ENCODE peak calls at places on chromosomes 6 and 20, in four cellular contexts. F is cardiac septum, N is NCI-H1436, Q is RWPE1. A is an unnamed sample.

GRCh38 chr6:38640216-38640909 is 634 bp upstream of the BTBD9 start:
- DNase-seq in F (no peak), Q (no peak), N (no peak), A (peak; percentile 2)

GRCh38 chr20:35616465-35617396 is 1.1 kb downstream of the SPAG4 start:
- DNase-seq in N (peak; percentile 76), Q (peak; percentile 68), F (peak; percentile 94), A (peak; percentile 32)

GRCh38 chr6:151757506-151757955 is 50.0 kb upstream of the ESR1 start:
- DNase-seq in F (no peak), N (no peak), Q (no peak), A (no peak)

GRCh38 chr6:39451831-39452230 is 129.3 kb upstream of the KCNK16 start:
- DNase-seq in N (no peak), Q (no peak), F (no peak), A (no peak)

GRCh38 chr6:134339216-134339615 is 21.3 kb upstream of the SGK1 start:
- DNase-seq in F (no peak), Q (no peak), N (no peak), A (no peak)

GRCh38 chr6:35181933-35182612 is 31.7 kb upstream of the SCUBE3 start:
- DNase-seq in N (no peak), F (no peak), Q (peak; percentile 78), A (peak; percentile 72)

GRCh38 chr6:166237611-166238010 is 70.0 kb upstream of the TBXT start:
- DNase-seq in F (no peak), Q (no peak), N (no peak), A (no peak)

GRCh38 chr20:9989066-9989724 is 45.6 kb upstream of the ANKEF1 start:
- DNase-seq in Q (no peak), N (no peak), F (no peak), A (peak; percentile 56)

GRCh38 chr6:166575190-166575589 is 11.3 kb downstream of the RAMACL start:
- DNase-seq in Q (no peak), N (no peak), F (no peak), A (no peak)

GRCh38 chr6:158488065-158488464 is 71.8 kb upstream of the TMEM181 start:
- DNase-seq in F (no peak), N (no peak), Q (peak; percentile 87), A (peak; percentile 90)

GRCh38 chr6:28264834-28265401 is 2.0 kb upstream of the ZSCAN26 start:
- DNase-seq in F (no peak), Q (no peak), N (no peak), A (no peak)

GRCh38 chr6:136012198-136012884 is 160.8 kb downstream of the PDE7B start:
- DNase-seq in N (no peak), Q (peak; percentile 5), F (no peak), A (no peak)

GRCh38 chr6:169891846-169892245 is 140.4 kb downstream of the ERMARD start:
- DNase-seq in F (no peak), Q (no peak), N (no peak), A (no peak)

GRCh38 chr6:43455034-43455747 is at the start of gene DLK2:
- DNase-seq in F (no peak), N (peak; percentile 12), Q (peak; percentile 50), A (no peak)

GRCh38 chr6:7301702-7302101 is 11.3 kb downstream of the SSR1 start:
- DNase-seq in Q (no peak), F (no peak), N (no peak), A (no peak)

GRCh38 chr6:129929433-129929832 is 68.3 kb upstream of the TMEM244 start:
- DNase-seq in N (no peak), Q (peak; percentile 25), F (no peak), A (peak; percentile 72)

GRCh38 chr6:882084-882598 is 189.2 kb upstream of the EXOC2 start:
- DNase-seq in F (no peak), Q (no peak), N (no peak), A (no peak)

GRCh38 chr6:148749678-148750077 is 2.8 kb downstream of the UST start:
- DNase-seq in Q (no peak), N (no peak), F (no peak), A (no peak)

GRCh38 chr6:43723737-43724295 is 36.2 kb upstream of the MRPS18A start:
- DNase-seq in Q (peak; percentile 74), F (peak; percentile 83), N (peak; percentile 70), A (peak; percentile 76)

GRCh38 chr6:38552136-38552535 is 87.6 kb downstream of the BTBD9 start:
- DNase-seq in F (no peak), N (no peak), Q (no peak), A (no peak)

A was measured in mammary epithelial cell.